ENCODE peak calls at places on chromosome 18, in six cellular contexts. One of them, this sample, is unnamed.
A peak's percentile ranks its signal among the peaks of the same experiment; 100 is the strongest.

GRCh38 chr18:8800445-8800844 is 95.1 kb downstream of the MTCL1 start:
- DNase-seq in HS-27A: peak; percentile 98
- DNase-seq in LoVo: peak; percentile 41
- DNase-seq in fibroblast of mammary gland: peak; percentile 96
- DNase-seq in fibroblast of lung: peak; percentile 100
- DNase-seq in activated naive CD4-positive, alpha-beta T cell treated with anti-CD3 and anti-CD28 coated beads for 36 hours: no peak
- DNase-seq in this sample: no peak

GRCh38 chr18:24060644-24061043 is 46.1 kb downstream of the TTC39C start:
- DNase-seq in fibroblast of mammary gland: peak; percentile 59
- DNase-seq in activated naive CD4-positive, alpha-beta T cell treated with anti-CD3 and anti-CD28 coated beads for 36 hours: no peak
- DNase-seq in HS-27A: no peak
- DNase-seq in fibroblast of lung: no peak
- DNase-seq in LoVo: no peak
- DNase-seq in this sample: no peak

GRCh38 chr18:4096501-4096900 is 358.6 kb downstream of the DLGAP1 start:
- DNase-seq in activated naive CD4-positive, alpha-beta T cell treated with anti-CD3 and anti-CD28 coated beads for 36 hours: no peak
- DNase-seq in fibroblast of mammary gland: peak; percentile 86
- DNase-seq in HS-27A: no peak
- DNase-seq in fibroblast of lung: peak; percentile 82
- DNase-seq in LoVo: no peak
- DNase-seq in this sample: no peak

GRCh38 chr18:32812342-32812741 is 39.5 kb upstream of the KLHL14 start:
- DNase-seq in HS-27A: no peak
- DNase-seq in fibroblast of lung: no peak
- DNase-seq in LoVo: no peak
- DNase-seq in fibroblast of mammary gland: no peak
- DNase-seq in activated naive CD4-positive, alpha-beta T cell treated with anti-CD3 and anti-CD28 coated beads for 36 hours: no peak
- DNase-seq in this sample: no peak

GRCh38 chr18:13549879-13550231 is 176.5 kb downstream of the FAM210A start:
- DNase-seq in fibroblast of mammary gland: no peak
- DNase-seq in HS-27A: no peak
- DNase-seq in LoVo: no peak
- DNase-seq in fibroblast of lung: no peak
- DNase-seq in activated naive CD4-positive, alpha-beta T cell treated with anti-CD3 and anti-CD28 coated beads for 36 hours: no peak
- DNase-seq in this sample: no peak

GRCh38 chr18:56030060-56030459 is 442.1 kb upstream of the TCF4 start:
- DNase-seq in fibroblast of lung: no peak
- DNase-seq in fibroblast of mammary gland: no peak
- DNase-seq in activated naive CD4-positive, alpha-beta T cell treated with anti-CD3 and anti-CD28 coated beads for 36 hours: no peak
- DNase-seq in HS-27A: no peak
- DNase-seq in LoVo: no peak
- DNase-seq in this sample: no peak

GRCh38 chr18:79406708-79407107 is 11.0 kb downstream of the NFATC1 start:
- DNase-seq in fibroblast of lung: no peak
- DNase-seq in fibroblast of mammary gland: no peak
- DNase-seq in HS-27A: no peak
- DNase-seq in LoVo: no peak
- DNase-seq in activated naive CD4-positive, alpha-beta T cell treated with anti-CD3 and anti-CD28 coated beads for 36 hours: no peak
- DNase-seq in this sample: peak; percentile 17

GRCh38 chr18:79587298-79588125 is 92.1 kb upstream of the CTDP1 start:
- DNase-seq in activated naive CD4-positive, alpha-beta T cell treated with anti-CD3 and anti-CD28 coated beads for 36 hours: no peak
- DNase-seq in LoVo: no peak
- DNase-seq in fibroblast of lung: no peak
- DNase-seq in fibroblast of mammary gland: no peak
- DNase-seq in HS-27A: no peak
- DNase-seq in this sample: peak; percentile 39

GRCh38 chr18:564708-565561 is 15.2 kb upstream of the CETN1 start:
- DNase-seq in fibroblast of lung: no peak
- DNase-seq in activated naive CD4-positive, alpha-beta T cell treated with anti-CD3 and anti-CD28 coated beads for 36 hours: no peak
- DNase-seq in HS-27A: no peak
- DNase-seq in LoVo: no peak
- DNase-seq in fibroblast of mammary gland: peak; percentile 48
- DNase-seq in this sample: no peak

GRCh38 chr18:61637905-61638304 is 254.9 kb downstream of the RNF152 start:
- DNase-seq in LoVo: no peak
- DNase-seq in fibroblast of lung: no peak
- DNase-seq in HS-27A: no peak
- DNase-seq in fibroblast of mammary gland: no peak
- DNase-seq in activated naive CD4-positive, alpha-beta T cell treated with anti-CD3 and anti-CD28 coated beads for 36 hours: no peak
- DNase-seq in this sample: no peak

GRCh38 chr18:63908858-63909257 is 1.1 kb downstream of the SERPINB10 start:
- DNase-seq in fibroblast of lung: no peak
- DNase-seq in fibroblast of mammary gland: no peak
- DNase-seq in HS-27A: no peak
- DNase-seq in activated naive CD4-positive, alpha-beta T cell treated with anti-CD3 and anti-CD28 coated beads for 36 hours: no peak
- DNase-seq in LoVo: no peak
- DNase-seq in this sample: no peak

GRCh38 chr18:54426085-54426665 is 68.5 kb downstream of the C18orf54 start:
- DNase-seq in LoVo: no peak
- DNase-seq in activated naive CD4-positive, alpha-beta T cell treated with anti-CD3 and anti-CD28 coated beads for 36 hours: no peak
- DNase-seq in fibroblast of mammary gland: no peak
- DNase-seq in HS-27A: no peak
- DNase-seq in fibroblast of lung: no peak
- DNase-seq in this sample: no peak

GRCh38 chr18:22613788-22614187 is 196.1 kb upstream of the CTAGE1 start:
- DNase-seq in fibroblast of lung: peak; percentile 66
- DNase-seq in fibroblast of mammary gland: no peak
- DNase-seq in LoVo: no peak
- DNase-seq in activated naive CD4-positive, alpha-beta T cell treated with anti-CD3 and anti-CD28 coated beads for 36 hours: no peak
- DNase-seq in HS-27A: no peak
- DNase-seq in this sample: no peak

GRCh38 chr18:21996261-21996892 is 173.0 kb upstream of the GATA6 start:
- DNase-seq in LoVo: peak; percentile 22
- DNase-seq in HS-27A: no peak
- DNase-seq in fibroblast of lung: peak; percentile 60
- DNase-seq in activated naive CD4-positive, alpha-beta T cell treated with anti-CD3 and anti-CD28 coated beads for 36 hours: no peak
- DNase-seq in fibroblast of mammary gland: peak; percentile 22
- DNase-seq in this sample: no peak

GRCh38 chr18:63188063-63188462 is 131.5 kb downstream of the BCL2 start:
- DNase-seq in LoVo: no peak
- DNase-seq in fibroblast of mammary gland: no peak
- DNase-seq in HS-27A: no peak
- DNase-seq in activated naive CD4-positive, alpha-beta T cell treated with anti-CD3 and anti-CD28 coated beads for 36 hours: no peak
- DNase-seq in fibroblast of lung: no peak
- DNase-seq in this sample: no peak

GRCh38 chr18:50722311-50722710 is 97.5 kb downstream of the MRO start:
- DNase-seq in HS-27A: no peak
- DNase-seq in activated naive CD4-positive, alpha-beta T cell treated with anti-CD3 and anti-CD28 coated beads for 36 hours: no peak
- DNase-seq in fibroblast of lung: no peak
- DNase-seq in LoVo: no peak
- DNase-seq in fibroblast of mammary gland: no peak
- DNase-seq in this sample: no peak

GRCh38 chr18:51039138-51040112 is 9.4 kb downstream of the SMAD4 start:
- DNase-seq in HS-27A: no peak
- DNase-seq in LoVo: no peak
- DNase-seq in activated naive CD4-positive, alpha-beta T cell treated with anti-CD3 and anti-CD28 coated beads for 36 hours: peak; percentile 27
- DNase-seq in fibroblast of lung: peak; percentile 29
- DNase-seq in fibroblast of mammary gland: peak; percentile 23
- DNase-seq in this sample: no peak

GRCh38 chr18:57649536-57650495 is 28.2 kb upstream of the NARS1 start:
- DNase-seq in fibroblast of mammary gland: peak; percentile 97
- DNase-seq in HS-27A: no peak
- DNase-seq in LoVo: no peak
- DNase-seq in activated naive CD4-positive, alpha-beta T cell treated with anti-CD3 and anti-CD28 coated beads for 36 hours: no peak
- DNase-seq in fibroblast of lung: peak; percentile 69
- DNase-seq in this sample: no peak

GRCh38 chr18:62312851-62313250 is 12.3 kb upstream of the TNFRSF11A start:
- DNase-seq in activated naive CD4-positive, alpha-beta T cell treated with anti-CD3 and anti-CD28 coated beads for 36 hours: no peak
- DNase-seq in fibroblast of lung: no peak
- DNase-seq in LoVo: no peak
- DNase-seq in HS-27A: no peak
- DNase-seq in fibroblast of mammary gland: no peak
- DNase-seq in this sample: no peak

GRCh38 chr18:36662000-36662399 is 166.8 kb downstream of the TPGS2 start:
- DNase-seq in fibroblast of mammary gland: peak; percentile 31
- DNase-seq in activated naive CD4-positive, alpha-beta T cell treated with anti-CD3 and anti-CD28 coated beads for 36 hours: no peak
- DNase-seq in LoVo: no peak
- DNase-seq in HS-27A: no peak
- DNase-seq in fibroblast of lung: no peak
- DNase-seq in this sample: no peak

GRCh38 chr18:10798727-10799435 is 273.1 kb downstream of the NAPG start:
- DNase-seq in LoVo: no peak
- DNase-seq in activated naive CD4-positive, alpha-beta T cell treated with anti-CD3 and anti-CD28 coated beads for 36 hours: no peak
- DNase-seq in fibroblast of mammary gland: peak; percentile 4
- DNase-seq in HS-27A: no peak
- DNase-seq in fibroblast of lung: peak; percentile 33
- DNase-seq in this sample: no peak

GRCh38 chr18:56721031-56721430 is 69.9 kb downstream of the WDR7 start:
- DNase-seq in fibroblast of lung: no peak
- DNase-seq in HS-27A: no peak
- DNase-seq in fibroblast of mammary gland: no peak
- DNase-seq in LoVo: no peak
- DNase-seq in activated naive CD4-positive, alpha-beta T cell treated with anti-CD3 and anti-CD28 coated beads for 36 hours: no peak
- DNase-seq in this sample: no peak

GRCh38 chr18:6666286-6666685 is 63.2 kb upstream of the ARHGAP28 start:
- DNase-seq in fibroblast of mammary gland: peak; percentile 43
- DNase-seq in activated naive CD4-positive, alpha-beta T cell treated with anti-CD3 and anti-CD28 coated beads for 36 hours: no peak
- DNase-seq in LoVo: no peak
- DNase-seq in HS-27A: no peak
- DNase-seq in fibroblast of lung: no peak
- DNase-seq in this sample: no peak

GRCh38 chr18:45879681-45880655 is 54.5 kb downstream of the SIGLEC15 start:
- DNase-seq in fibroblast of mammary gland: peak; percentile 67
- DNase-seq in activated naive CD4-positive, alpha-beta T cell treated with anti-CD3 and anti-CD28 coated beads for 36 hours: peak; percentile 78
- DNase-seq in HS-27A: peak; percentile 9
- DNase-seq in fibroblast of lung: peak; percentile 45
- DNase-seq in LoVo: peak; percentile 41
- DNase-seq in this sample: peak; percentile 66

GRCh38 chr18:22705328-22705727 is 227.8 kb upstream of the RBBP8 start:
- DNase-seq in LoVo: no peak
- DNase-seq in fibroblast of mammary gland: peak; percentile 89
- DNase-seq in HS-27A: no peak
- DNase-seq in activated naive CD4-positive, alpha-beta T cell treated with anti-CD3 and anti-CD28 coated beads for 36 hours: no peak
- DNase-seq in fibroblast of lung: peak; percentile 89
- DNase-seq in this sample: no peak

GRCh38 chr18:24016643-24017042 is 2.1 kb downstream of the TTC39C start:
- DNase-seq in LoVo: peak; percentile 38
- DNase-seq in fibroblast of lung: no peak
- DNase-seq in HS-27A: no peak
- DNase-seq in activated naive CD4-positive, alpha-beta T cell treated with anti-CD3 and anti-CD28 coated beads for 36 hours: no peak
- DNase-seq in fibroblast of mammary gland: peak; percentile 29
- DNase-seq in this sample: no peak

GRCh38 chr18:48948112-48949050 is 2.4 kb downstream of the SMAD7 start:
- DNase-seq in activated naive CD4-positive, alpha-beta T cell treated with anti-CD3 and anti-CD28 coated beads for 36 hours: peak; percentile 49
- DNase-seq in LoVo: peak; percentile 68
- DNase-seq in fibroblast of mammary gland: no peak
- DNase-seq in HS-27A: no peak
- DNase-seq in fibroblast of lung: peak; percentile 83
- DNase-seq in this sample: peak; percentile 87

GRCh38 chr18:22559414-22560282 is 141.9 kb upstream of the CTAGE1 start:
- DNase-seq in HS-27A: no peak
- DNase-seq in LoVo: peak; percentile 66
- DNase-seq in activated naive CD4-positive, alpha-beta T cell treated with anti-CD3 and anti-CD28 coated beads for 36 hours: no peak
- DNase-seq in fibroblast of mammary gland: peak; percentile 71
- DNase-seq in fibroblast of lung: peak; percentile 79
- DNase-seq in this sample: peak; percentile 80

GRCh38 chr18:76450912-76451421 is 44.1 kb downstream of the ZNF516 start:
- DNase-seq in LoVo: no peak
- DNase-seq in activated naive CD4-positive, alpha-beta T cell treated with anti-CD3 and anti-CD28 coated beads for 36 hours: peak; percentile 54
- DNase-seq in fibroblast of mammary gland: peak; percentile 78
- DNase-seq in HS-27A: no peak
- DNase-seq in fibroblast of lung: peak; percentile 73
- DNase-seq in this sample: peak; percentile 75

GRCh38 chr18:75915941-75916640 is 488.6 kb upstream of the SMIM21 start:
- DNase-seq in HS-27A: no peak
- DNase-seq in activated naive CD4-positive, alpha-beta T cell treated with anti-CD3 and anti-CD28 coated beads for 36 hours: peak; percentile 10
- DNase-seq in LoVo: no peak
- DNase-seq in fibroblast of lung: peak; percentile 46
- DNase-seq in fibroblast of mammary gland: no peak
- DNase-seq in this sample: peak; percentile 91

GRCh38 chr18:45667056-45667455 is 51.8 kb downstream of the SLC14A2 start:
- DNase-seq in fibroblast of mammary gland: no peak
- DNase-seq in LoVo: no peak
- DNase-seq in activated naive CD4-positive, alpha-beta T cell treated with anti-CD3 and anti-CD28 coated beads for 36 hours: peak; percentile 42
- DNase-seq in fibroblast of lung: no peak
- DNase-seq in HS-27A: no peak
- DNase-seq in this sample: no peak

GRCh38 chr18:44927127-44927849 is 246.6 kb downstream of the SETBP1 start:
- DNase-seq in fibroblast of lung: no peak
- DNase-seq in LoVo: no peak
- DNase-seq in fibroblast of mammary gland: peak; percentile 51
- DNase-seq in HS-27A: no peak
- DNase-seq in activated naive CD4-positive, alpha-beta T cell treated with anti-CD3 and anti-CD28 coated beads for 36 hours: no peak
- DNase-seq in this sample: no peak

GRCh38 chr18:46293699-46294300 is 189.6 kb downstream of the HAUS1 start:
- DNase-seq in HS-27A: no peak
- DNase-seq in fibroblast of lung: peak; percentile 8
- DNase-seq in fibroblast of mammary gland: no peak
- DNase-seq in activated naive CD4-positive, alpha-beta T cell treated with anti-CD3 and anti-CD28 coated beads for 36 hours: no peak
- DNase-seq in LoVo: peak; percentile 19
- DNase-seq in this sample: no peak